ENCODE peak calls at places on chromosome 3, in six cellular contexts. Y, N, H, K, O and A are unnamed samples.

GRCh38 chr3:153621988-153622387 is 460.0 kb downstream of the RAP2B start:
- DNase-seq in H (no peak), O (no peak), N (no peak), K (no peak), Y (peak), A (no peak)

GRCh38 chr3:134342269-134342668 is 32.0 kb downstream of the AMOTL2 start:
- DNase-seq in Y (no peak), H (no peak), K (no peak), N (no peak), O (no peak), A (no peak)

GRCh38 chr3:122619040-122619439 is 41.6 kb downstream of the PARP15 start:
- DNase-seq in H (no peak), N (no peak), O (no peak), Y (no peak), K (peak), A (no peak)

GRCh38 chr3:15460891-15461524 is 33.6 kb downstream of the EAF1 start:
- DNase-seq in Y (peak), O (peak), H (no peak), N (no peak), K (no peak), A (no peak)

GRCh38 chr3:46660543-46661523 is 32.6 kb downstream of the ALS2CL start:
- DNase-seq in O (peak), N (peak), K (no peak), Y (peak), H (no peak), A (no peak)

GRCh38 chr3:14371573-14372474 is 30.6 kb upstream of the SLC6A6 start:
- DNase-seq in O (peak), K (peak), Y (no peak), N (peak), H (peak), A (peak)

GRCh38 chr3:45915518-45916231 is 27.6 kb upstream of the CXCR6 start:
- DNase-seq in N (no peak), Y (no peak), O (no peak), H (no peak), K (peak), A (peak)

GRCh38 chr3:142981108-142981507 is 17.6 kb upstream of the PAQR9 start:
- DNase-seq in K (no peak), N (no peak), Y (no peak), H (no peak), O (no peak), A (peak)

GRCh38 chr3:126758019-126758418 is 54.0 kb downstream of the CHCHD6 start:
- DNase-seq in K (no peak), Y (no peak), O (peak), N (no peak), H (no peak), A (no peak)

GRCh38 chr3:185560676-185561075 is 8.3 kb upstream of the LIPH start:
- DNase-seq in N (no peak), Y (no peak), K (no peak), O (no peak), H (no peak), A (no peak)

GRCh38 chr3:65170357-65171090 is 482.7 kb upstream of the ADAMTS9 start:
- DNase-seq in H (peak), Y (no peak), N (peak), O (peak), K (peak), A (peak)

GRCh38 chr3:32340039-32340438 is 51.6 kb upstream of the CMTM7 start:
- DNase-seq in O (peak), N (no peak), K (peak), H (no peak), Y (peak), A (peak)

GRCh38 chr3:20924646-20925395 is 738.8 kb upstream of the SGO1 start:
- DNase-seq in H (no peak), N (no peak), Y (no peak), O (no peak), K (no peak), A (no peak)

GRCh38 chr3:49465269-49466034 is 4.6 kb upstream of the DAG1 start:
- DNase-seq in O (peak), H (no peak), N (peak), Y (no peak), K (peak), A (peak)

GRCh38 chr3:55006277-55006676 is 78.4 kb upstream of the LRTM1 start:
- DNase-seq in Y (no peak), H (no peak), K (peak), N (no peak), O (no peak), A (no peak)

GRCh38 chr3:133881492-133881891 is 14.2 kb downstream of the RAB6B start:
- DNase-seq in H (no peak), N (no peak), Y (no peak), O (no peak), K (no peak), A (no peak)

GRCh38 chr3:160564949-160565441 is 376 bp downstream of the KPNA4 start:
- DNase-seq in N (peak), K (peak), O (peak), H (peak), Y (peak), A (peak)

GRCh38 chr3:98732239-98733054 is 30.7 kb upstream of the ST3GAL6 start:
- DNase-seq in Y (no peak), O (peak), H (peak), K (peak), N (peak), A (peak)

GRCh38 chr3:58044656-58045055 is 36.4 kb downstream of the FLNB start:
- DNase-seq in N (no peak), K (peak), H (no peak), O (no peak), Y (no peak), A (peak)

GRCh38 chr3:158770254-158771017 is 31.4 kb upstream of the MFSD1 start:
- DNase-seq in O (no peak), K (peak), Y (no peak), N (no peak), H (no peak), A (peak)

GRCh38 chr3:65483475-65483874 is 555.2 kb downstream of the MAGI1 start:
- DNase-seq in O (no peak), N (peak), Y (no peak), K (peak), H (peak), A (no peak)

GRCh38 chr3:38843898-38844297 is 27.9 kb upstream of the SCN10A start:
- DNase-seq in K (peak), O (no peak), H (no peak), Y (peak), N (no peak), A (peak)

GRCh38 chr3:186298876-186299275 is 63.2 kb downstream of the DGKG start:
- DNase-seq in H (no peak), K (no peak), N (no peak), O (peak), Y (no peak), A (peak)

GRCh38 chr3:117479095-117479494 is 769.5 kb downstream of the TUSC7 start:
- DNase-seq in O (no peak), K (no peak), H (no peak), Y (no peak), N (no peak), A (no peak)

GRCh38 chr3:155870945-155871745 is 695 bp downstream of the GMPS start:
- DNase-seq in Y (peak), N (peak), O (peak), H (peak), K (peak), A (peak)

GRCh38 chr3:38829404-38829803 is 13.4 kb upstream of the SCN10A start:
- DNase-seq in N (peak), K (peak), O (peak), H (no peak), Y (no peak), A (peak)

GRCh38 chr3:169295126-169295525 is 368.4 kb downstream of the MECOM start:
- DNase-seq in H (no peak), Y (peak), N (no peak), K (peak), O (peak), A (peak)

GRCh38 chr3:153162513-153163348 is 705 bp downstream of the RAP2B start:
- DNase-seq in O (no peak), Y (peak), N (peak), H (peak), K (peak), A (peak)

GRCh38 chr3:56012732-56013131 is 455.5 kb downstream of the ERC2 start:
- DNase-seq in K (no peak), N (no peak), Y (no peak), H (no peak), O (no peak), A (no peak)

GRCh38 chr3:89841041-89841440 is 733.6 kb downstream of the EPHA3 start:
- DNase-seq in K (no peak), H (no peak), N (no peak), Y (no peak), O (no peak), A (peak)

GRCh38 chr3:133124511-133124910 is 86.3 kb downstream of the TMEM108 start:
- DNase-seq in K (peak), O (peak), H (no peak), Y (no peak), N (peak), A (no peak)

GRCh38 chr3:195356151-195357086 is 85.5 kb upstream of the XXYLT1 start:
- DNase-seq in K (peak), H (peak), O (no peak), Y (no peak), N (peak), A (peak)

GRCh38 chr3:45103753-45104714 is 42.1 kb downstream of the CDCP1 start:
- DNase-seq in O (no peak), Y (no peak), K (no peak), H (no peak), N (no peak), A (no peak)

GRCh38 chr3:160355826-160356225 is 43.2 kb downstream of the IFT80 start:
- DNase-seq in K (no peak), H (no peak), O (no peak), N (no peak), Y (no peak), A (no peak)

GRCh38 chr3:170961616-170962400 is 53.4 kb upstream of the EIF5A2 start:
- DNase-seq in Y (peak), N (no peak), H (no peak), O (no peak), K (peak), A (peak)

GRCh38 chr3:54999801-55000200 is 71.9 kb upstream of the LRTM1 start:
- DNase-seq in H (no peak), N (no peak), O (peak), Y (no peak), K (peak), A (no peak)

GRCh38 chr3:9399746-9400145 is 2.3 kb downstream of the SETD5 start:
- DNase-seq in H (peak), K (peak), O (peak), N (peak), Y (peak), A (peak)

GRCh38 chr3:81744366-81744765 is 17.1 kb downstream of the GBE1 start:
- DNase-seq in K (peak), Y (no peak), H (peak), N (no peak), O (peak), A (peak)

DNA sequence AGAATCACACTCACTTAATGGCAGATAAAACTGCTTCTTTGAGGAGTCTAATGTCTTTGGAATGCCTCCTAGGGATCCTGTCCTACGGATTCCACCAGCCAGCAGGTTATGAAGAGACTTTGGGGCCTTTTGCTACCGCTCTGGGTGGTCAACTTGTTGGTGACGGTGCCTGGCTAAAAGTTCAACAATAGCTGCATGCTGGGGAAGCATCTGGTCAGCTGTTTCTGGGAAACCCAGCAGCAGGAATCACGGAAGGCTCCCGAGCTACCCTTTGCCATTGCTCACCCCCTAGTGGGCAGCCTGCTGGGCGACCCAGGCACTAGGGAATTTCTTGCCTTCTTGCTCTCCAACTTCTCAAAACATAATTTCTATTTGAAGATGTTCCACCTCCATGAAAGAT is 263.3 kb downstream of the NEK10 start:
- DNase-seq in H (no peak), K (no peak), Y (no peak), O (no peak), N (no peak), A (no peak)
- TF ChIP-seq CTCF in H (no peak), K (peak), Y (no peak), O (no peak), N (no peak), A (no peak)

DNA sequence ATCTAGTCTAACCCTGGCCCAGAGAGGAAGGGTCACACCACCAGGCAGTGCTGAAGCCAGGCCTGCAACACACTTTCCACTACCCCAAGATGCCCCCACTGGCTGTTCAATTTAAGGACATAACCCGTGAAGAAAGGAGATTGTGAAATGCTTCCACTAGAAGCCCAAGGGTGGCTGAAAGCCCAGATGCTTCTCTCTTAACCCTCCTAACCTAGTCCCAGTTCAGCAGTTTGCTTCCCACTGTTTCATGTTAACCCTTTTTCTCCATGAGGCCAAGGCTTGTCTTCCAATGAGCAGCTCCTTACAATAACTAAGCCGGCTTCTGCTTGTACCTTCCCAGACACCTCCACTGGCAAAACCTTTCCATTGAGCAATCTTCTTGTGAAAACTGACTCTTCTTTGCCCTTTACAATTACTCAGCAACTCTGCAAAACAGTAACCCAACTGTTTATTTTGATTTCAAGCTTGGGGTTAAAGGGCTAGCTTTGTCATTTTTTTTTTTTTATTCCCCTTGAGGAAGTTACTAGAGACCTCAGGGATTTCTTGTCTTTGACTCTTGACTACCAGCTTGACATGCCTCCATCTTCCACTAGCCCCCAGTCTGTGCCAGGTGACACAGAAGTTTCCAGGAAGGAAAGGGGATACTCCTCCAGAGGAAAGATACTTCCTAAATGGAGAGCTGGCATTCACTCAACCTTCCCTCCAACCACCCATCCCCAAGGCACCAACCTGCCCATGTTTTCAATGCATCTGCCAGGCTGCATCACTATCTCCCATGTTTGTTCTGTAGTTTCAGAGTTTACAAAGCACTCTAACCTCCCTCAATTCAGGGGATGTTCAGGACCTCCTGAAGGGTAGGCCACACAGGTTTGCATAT is 198.6 kb upstream of the LPP start:
- DNase-seq in Y (no peak), O (no peak), K (peak), N (no peak), H (peak), A (peak)
- H3K4me3 ChIP-seq in Y (no peak), O (no peak), K (no peak), N (no peak), H (no peak), A (no peak)

GRCh38 chr3:35486295-35486694 is 153.0 kb upstream of the ARPP21 start:
- DNase-seq in H (no peak), O (no peak), K (no peak), Y (no peak), N (no peak), A (no peak)

GRCh38 chr3:35487396-35487795 is 151.9 kb upstream of the ARPP21 start:
- DNase-seq in O (no peak), Y (no peak), H (no peak), K (no peak), N (no peak), A (no peak)

GRCh38 chr3:35484939-35485605 is 154.3 kb upstream of the ARPP21 start:
- DNase-seq in Y (peak), K (no peak), H (no peak), O (no peak), N (no peak), A (no peak)

DNA sequence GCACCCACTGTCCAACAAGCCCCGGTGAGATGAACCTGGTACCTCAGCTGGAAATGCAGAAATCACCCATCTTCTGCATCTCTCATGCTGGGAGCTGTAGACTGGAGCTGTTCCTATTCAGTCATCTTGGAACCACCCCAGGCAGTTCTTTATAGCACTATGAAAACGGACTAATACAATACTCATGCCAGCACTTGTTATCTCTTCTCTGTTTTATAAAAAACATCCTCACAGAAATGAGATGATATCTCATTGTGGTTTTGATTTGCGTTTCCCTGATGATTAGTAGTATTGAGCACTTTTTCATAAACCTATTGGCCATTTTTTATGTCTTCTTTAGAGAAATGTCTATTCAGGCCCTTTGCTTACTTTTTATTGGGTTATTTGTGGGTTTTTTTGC is 156.2 kb upstream of the ARPP21 start:
- DNase-seq in H (no peak), O (no peak), K (no peak), N (no peak), Y (no peak), A (no peak)
- TF ChIP-seq CTCF in H (no peak), O (no peak), K (no peak), N (no peak), Y (no peak), A (no peak)

GRCh38 chr3:129672412-129672811 is 65.9 kb upstream of the PLXND1 start:
- DNase-seq in Y (no peak), H (no peak), N (no peak), O (no peak), K (no peak), A (no peak)
- H3K4me3 ChIP-seq in Y (no peak), H (no peak), N (no peak), O (no peak), K (no peak), A (no peak)

DNA sequence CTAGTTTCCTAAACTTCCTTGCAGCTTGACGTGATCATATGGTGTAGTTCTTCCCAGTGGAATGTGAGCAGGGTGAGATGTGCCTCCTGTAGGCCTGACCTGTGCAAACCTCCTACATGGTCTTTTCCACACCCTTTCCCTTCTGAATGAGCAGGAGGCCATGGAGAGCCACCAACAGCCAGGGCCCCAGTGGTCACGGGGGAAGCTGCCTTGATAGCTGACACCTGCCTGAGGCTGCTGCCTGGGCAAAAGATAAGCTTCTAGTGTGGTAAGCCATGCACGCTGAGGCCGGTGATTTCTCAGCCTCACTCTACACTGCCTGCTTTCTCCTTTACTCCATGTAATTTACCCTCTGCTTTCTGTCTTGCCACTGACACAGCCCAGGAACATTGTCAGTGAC is 11.4 kb upstream of the KBTBD12 start:
- DNase-seq in Y (no peak), O (peak), K (no peak), N (no peak), H (no peak), A (no peak)
- TF ChIP-seq CTCF in Y (no peak), O (no peak), K (no peak), N (no peak), H (no peak), A (no peak)

GRCh38 chr3:37324752-37325407 is 150.5 kb upstream of the LRRFIP2 start:
- DNase-seq in K (peak), Y (no peak), H (no peak), N (no peak), O (no peak), A (peak)

GRCh38 chr3:37321863-37322262 is 147.5 kb upstream of the LRRFIP2 start:
- DNase-seq in N (no peak), O (no peak), K (no peak), Y (no peak), H (no peak), A (no peak)

GRCh38 chr3:37319784-37320183 is 145.4 kb upstream of the LRRFIP2 start:
- DNase-seq in H (no peak), K (no peak), O (no peak), Y (no peak), N (no peak), A (no peak)

GRCh38 chr3:37320276-37320675 is 145.9 kb upstream of the LRRFIP2 start:
- DNase-seq in Y (no peak), O (no peak), H (no peak), N (no peak), K (no peak), A (no peak)

DNA sequence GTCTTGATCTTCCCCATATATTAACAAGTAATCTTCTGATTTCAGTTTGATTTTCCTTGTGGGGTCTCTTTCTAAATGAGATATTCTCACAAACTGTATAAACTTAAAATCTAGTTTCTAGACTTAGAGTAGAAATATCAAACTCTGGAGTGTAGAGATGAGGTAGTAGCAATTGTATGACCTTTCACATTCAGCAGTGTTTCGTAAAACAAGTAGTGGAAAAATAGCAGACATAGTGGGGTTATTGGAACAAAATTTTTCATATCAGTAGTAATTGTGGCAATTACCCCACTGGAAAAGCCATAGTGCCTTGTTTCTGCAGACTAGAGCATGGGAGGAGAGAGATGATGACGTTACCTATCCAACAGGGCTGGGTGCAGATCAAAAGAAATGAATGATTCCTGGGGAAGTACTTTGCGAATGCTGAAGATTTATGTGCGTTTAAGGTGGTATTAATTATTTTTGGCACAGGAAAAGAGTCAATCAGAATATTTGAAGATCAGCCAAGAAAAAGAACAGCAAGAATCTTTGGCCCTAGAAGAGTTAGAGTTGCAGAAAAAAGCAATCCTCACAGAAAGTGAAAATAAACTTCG is 147.0 kb upstream of the LRRFIP2 start:
- DNase-seq in K (peak), O (no peak), N (no peak), H (no peak), Y (no peak), A (peak)
- H3K4me3 ChIP-seq in K (no peak), O (no peak), N (no peak), H (no peak), Y (no peak), A (no peak)

GRCh38 chr3:120357807-120358206 is 8.7 kb upstream of the LRRC58 start:
- DNase-seq in N (no peak), O (no peak), H (no peak), K (no peak), Y (no peak), A (no peak)
- TF ChIP-seq CTCF in N (no peak), O (no peak), H (no peak), K (no peak), Y (peak), A (no peak)